ENCODE peak calls at places on chromosomes 1 and 21, in four cellular contexts. One of them, this sample, is unnamed.

GRCh38 chr1:21775985-21776562 is 6.9 kb downstream of the USP48 start:
- DNase-seq in K562: no peak
- DNase-seq in HCT116: no peak
- DNase-seq in H1: no peak
- DNase-seq in this sample: peak

GRCh38 chr1:110615548-110616130 is 9.5 kb upstream of the KCNA2 start:
- DNase-seq in H1: no peak
- DNase-seq in HCT116: peak
- DNase-seq in K562: peak
- DNase-seq in this sample: peak

GRCh38 chr1:26153966-26154572 is 4.8 kb upstream of the FAM110D start:
- DNase-seq in K562: no peak
- DNase-seq in HCT116: no peak
- DNase-seq in H1: no peak
- DNase-seq in this sample: no peak

GRCh38 chr1:209657140-209657879 is 5.1 kb upstream of the LAMB3 start:
- DNase-seq in HCT116: peak
- DNase-seq in K562: peak
- DNase-seq in H1: no peak
- DNase-seq in this sample: no peak

GRCh38 chr21:32771134-32771523 is 426 bp downstream of the PAXBP1 start:
- DNase-seq in H1: no peak
- DNase-seq in HCT116: no peak
- DNase-seq in K562: peak
- DNase-seq in this sample: peak

GRCh38 chr1:200684015-200684414 is 14.3 kb upstream of the DDX59 start:
- DNase-seq in K562: no peak
- DNase-seq in H1: no peak
- DNase-seq in HCT116: no peak
- DNase-seq in this sample: peak

GRCh38 chr1:92792340-92792782 is 7.5 kb upstream of the EVI5 start:
- DNase-seq in H1: no peak
- DNase-seq in K562: peak
- DNase-seq in HCT116: no peak
- DNase-seq in this sample: no peak

GRCh38 chr1:119139393-119139792 is 1.1 kb downstream of the WARS2 start:
- DNase-seq in HCT116: no peak
- DNase-seq in H1: no peak
- DNase-seq in K562: peak
- DNase-seq in this sample: no peak

GRCh38 chr1:229842302-229843255 is 216.5 kb downstream of the URB2 start:
- DNase-seq in HCT116: no peak
- DNase-seq in H1: no peak
- DNase-seq in K562: no peak
- DNase-seq in this sample: no peak

GRCh38 chr1:106080608-106081325 is 975.7 kb upstream of the PRMT6 start:
- DNase-seq in K562: peak
- DNase-seq in H1: no peak
- DNase-seq in HCT116: no peak
- DNase-seq in this sample: no peak

GRCh38 chr1:88801575-88802208 is 89.7 kb downstream of the GTF2B start:
- DNase-seq in HCT116: no peak
- DNase-seq in H1: no peak
- DNase-seq in K562: no peak
- DNase-seq in this sample: no peak

GRCh38 chr1:25033030-25033827 is 103.2 kb upstream of the RUNX3 start:
- DNase-seq in HCT116: no peak
- DNase-seq in K562: no peak
- DNase-seq in H1: no peak
- DNase-seq in this sample: no peak

GRCh38 chr1:190001187-190001586 is 476.5 kb downstream of the BRINP3 start:
- DNase-seq in K562: peak
- DNase-seq in HCT116: no peak
- DNase-seq in H1: no peak
- DNase-seq in this sample: no peak

GRCh38 chr21:20424943-20425342 is 573.3 kb upstream of the NCAM2 start:
- DNase-seq in HCT116: no peak
- DNase-seq in K562: peak
- DNase-seq in H1: no peak
- DNase-seq in this sample: no peak

GRCh38 chr1:110188116-110188618 is 21.9 kb upstream of the KCNC4 start:
- DNase-seq in HCT116: no peak
- DNase-seq in K562: no peak
- DNase-seq in H1: no peak
- DNase-seq in this sample: no peak

GRCh38 chr1:204574856-204575145 is 58.6 kb downstream of the MDM4 start:
- DNase-seq in H1: no peak
- DNase-seq in K562: no peak
- DNase-seq in HCT116: no peak
- DNase-seq in this sample: no peak

GRCh38 chr1:85342177-85342576 is 65.7 kb upstream of the BCL10 start:
- DNase-seq in HCT116: no peak
- DNase-seq in H1: no peak
- DNase-seq in K562: no peak
- DNase-seq in this sample: no peak

GRCh38 chr1:192474080-192474683 is 101.4 kb upstream of the RGS1 start:
- DNase-seq in HCT116: no peak
- DNase-seq in H1: no peak
- DNase-seq in K562: peak
- DNase-seq in this sample: peak

GRCh38 chr1:38918568-38918967 is 23.1 kb downstream of the RHBDL2 start:
- DNase-seq in H1: no peak
- DNase-seq in HCT116: no peak
- DNase-seq in K562: no peak
- DNase-seq in this sample: no peak

GRCh38 chr1:56483104-56483503 is 96.3 kb downstream of the PLPP3 start:
- DNase-seq in HCT116: no peak
- DNase-seq in K562: no peak
- DNase-seq in H1: no peak
- DNase-seq in this sample: no peak

GRCh38 chr1:176517484-176517883 is 54.5 kb downstream of the PAPPA2 start:
- DNase-seq in H1: no peak
- DNase-seq in HCT116: no peak
- DNase-seq in K562: peak
- DNase-seq in this sample: no peak

GRCh38 chr1:218665216-218665615 is 320.1 kb downstream of the TGFB2 start:
- DNase-seq in HCT116: no peak
- DNase-seq in H1: no peak
- DNase-seq in K562: no peak
- DNase-seq in this sample: no peak

GRCh38 chr1:216014046-216014445 is 409.2 kb downstream of the USH2A start:
- DNase-seq in K562: no peak
- DNase-seq in HCT116: no peak
- DNase-seq in H1: no peak
- DNase-seq in this sample: no peak

GRCh38 chr21:41759926-41760325 is 6.9 kb downstream of the RIPK4 start:
- DNase-seq in K562: no peak
- DNase-seq in HCT116: no peak
- DNase-seq in H1: no peak
- DNase-seq in this sample: no peak

GRCh38 chr1:223741861-223742260 is 29.5 kb downstream of the CAPN2 start:
- DNase-seq in H1: no peak
- DNase-seq in HCT116: no peak
- DNase-seq in K562: no peak
- DNase-seq in this sample: no peak

GRCh38 chr1:81499487-81499886 is 301.2 kb upstream of the ADGRL2 start:
- DNase-seq in HCT116: no peak
- DNase-seq in H1: no peak
- DNase-seq in K562: no peak
- DNase-seq in this sample: no peak

GRCh38 chr1:66316464-66317155 is 217.3 kb upstream of the SGIP1 start:
- DNase-seq in K562: no peak
- DNase-seq in H1: no peak
- DNase-seq in HCT116: no peak
- DNase-seq in this sample: no peak

GRCh38 chr1:206455681-206456344 is 14.5 kb upstream of the IKBKE start:
- DNase-seq in HCT116: no peak
- DNase-seq in H1: no peak
- DNase-seq in K562: peak
- DNase-seq in this sample: no peak

GRCh38 chr21:42080788-42081083 is 9.6 kb downstream of the UMODL1 start:
- DNase-seq in K562: no peak
- DNase-seq in H1: no peak
- DNase-seq in HCT116: no peak
- DNase-seq in this sample: no peak

GRCh38 chr1:19262047-19262446 is 10.4 kb downstream of the MRTO4 start:
- DNase-seq in H1: no peak
- DNase-seq in HCT116: no peak
- DNase-seq in K562: peak
- DNase-seq in this sample: no peak

GRCh38 chr1:92851729-92852128 is 19.9 kb downstream of the RPL5 start:
- DNase-seq in H1: no peak
- DNase-seq in HCT116: no peak
- DNase-seq in K562: peak
- DNase-seq in this sample: no peak

DNA sequence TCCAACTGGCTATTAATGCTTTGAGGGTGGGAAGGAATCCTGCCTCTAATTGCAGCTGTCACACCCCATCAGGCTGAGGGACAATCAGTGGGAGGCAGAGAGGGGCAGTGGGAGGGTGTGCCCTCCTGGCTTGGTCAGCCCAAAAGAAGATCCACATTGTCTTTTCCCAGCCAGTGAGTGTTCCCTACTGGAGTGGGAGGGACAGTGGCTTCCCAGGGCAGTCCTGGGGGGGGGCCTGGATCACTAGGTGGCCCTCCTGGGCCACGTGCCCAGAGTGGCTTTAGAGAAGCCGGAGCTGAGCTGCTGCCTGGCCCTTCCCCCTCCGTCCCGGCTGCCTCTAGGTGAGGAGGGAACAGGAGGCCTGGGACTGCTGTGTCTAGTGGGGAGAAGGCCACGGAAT is 14.0 kb downstream of the INKA2 start:
- DNase-seq in HCT116: no peak
- DNase-seq in H1: no peak
- DNase-seq in K562: no peak
- DNase-seq in this sample: no peak
- TF ChIP-seq ZNF274 in HCT116: no peak
- TF ChIP-seq ZNF274 in H1: no peak
- TF ChIP-seq ZNF274 in K562: no peak
- TF ChIP-seq ZNF274 in this sample: no peak

GRCh38 chr21:31030367-31031106 is 7.7 kb downstream of the KRTAP19-8 start:
- DNase-seq in H1: no peak
- DNase-seq in K562: no peak
- DNase-seq in HCT116: no peak
- DNase-seq in this sample: no peak
- TF ChIP-seq ZNF274 in H1: no peak
- TF ChIP-seq ZNF274 in K562: no peak
- TF ChIP-seq ZNF274 in HCT116: no peak
- TF ChIP-seq ZNF274 in this sample: no peak

GRCh38 chr1:54968581-54968980 is 11.8 kb upstream of the TMEM61 start:
- DNase-seq in HCT116: no peak
- DNase-seq in K562: no peak
- DNase-seq in H1: no peak
- DNase-seq in this sample: no peak
- TF ChIP-seq ZNF274 in HCT116: no peak
- TF ChIP-seq ZNF274 in K562: no peak
- TF ChIP-seq ZNF274 in H1: no peak
- TF ChIP-seq ZNF274 in this sample: no peak

GRCh38 chr21:44592446-44593365 is at the start of gene KRTAP10-6:
- DNase-seq in H1: no peak
- DNase-seq in K562: no peak
- DNase-seq in HCT116: no peak
- DNase-seq in this sample: no peak

GRCh38 chr21:44594406-44594916 is 2.2 kb upstream of the KRTAP10-6 start:
- DNase-seq in HCT116: no peak
- DNase-seq in K562: no peak
- DNase-seq in H1: no peak
- DNase-seq in this sample: no peak

GRCh38 chr21:44596068-44596725 is 3.9 kb upstream of the KRTAP10-6 start:
- DNase-seq in K562: no peak
- DNase-seq in HCT116: no peak
- DNase-seq in H1: no peak
- DNase-seq in this sample: no peak

GRCh38 chr21:44590311-44590721 is 2.0 kb downstream of the KRTAP10-6 start:
- DNase-seq in K562: no peak
- DNase-seq in H1: no peak
- DNase-seq in HCT116: no peak
- DNase-seq in this sample: no peak

GRCh38 chr21:44593598-44594405 is 1.5 kb upstream of the KRTAP10-6 start:
- DNase-seq in HCT116: no peak
- DNase-seq in K562: peak
- DNase-seq in H1: no peak
- DNase-seq in this sample: peak
- TF ChIP-seq ZNF274 in HCT116: no peak
- TF ChIP-seq ZNF274 in K562: no peak
- TF ChIP-seq ZNF274 in H1: no peak
- TF ChIP-seq ZNF274 in this sample: no peak